ENCODE peak calls at places on chromosomes 16 and 17, in seven cellular contexts. G is central memory CD4-positive, alpha-beta T cell; T is NCI-H187; C is fibroblast of lung; P is RCC 7860; W is EH; Z is Calu3. S is an unnamed sample.

GRCh38 chr16:61413026-61413425 is 623.2 kb downstream of the CDH8 start:
- DNase-seq in C (no peak), W (no peak), P (no peak), G (no peak), Z (no peak), T (no peak), S (no peak)

GRCh38 chr16:11232852-11233726 is 22.9 kb downstream of the SOCS1 start:
- DNase-seq in Z (no peak), T (no peak), C (no peak), W (no peak), G (peak), P (no peak), S (peak)

GRCh38 chr16:89049484-89050118 is 44.1 kb upstream of the ACSF3 start:
- DNase-seq in G (no peak), T (no peak), C (no peak), W (no peak), P (no peak), Z (no peak), S (no peak)

GRCh38 chr16:15961060-15961511 is 11.7 kb downstream of the ABCC1 start:
- DNase-seq in T (no peak), P (no peak), Z (no peak), W (no peak), G (peak), C (peak), S (peak)

GRCh38 chr17:60079401-60079861 is 710 bp upstream of the HEATR6 start:
- DNase-seq in C (peak), T (no peak), W (peak), P (peak), Z (no peak), G (no peak), S (no peak)

GRCh38 chr16:83578146-83578545 is 229.6 kb upstream of the HSBP1 start:
- DNase-seq in Z (no peak), W (no peak), C (no peak), P (no peak), T (no peak), G (no peak), S (no peak)

GRCh38 chr17:4101127-4101798 is 41.6 kb downstream of the ZZEF1 start:
- DNase-seq in C (peak), W (no peak), G (peak), T (no peak), P (no peak), Z (no peak), S (no peak)

GRCh38 chr16:78122774-78123315 is 23.4 kb downstream of the WWOX start:
- DNase-seq in T (no peak), W (peak), G (peak), C (peak), Z (peak), P (peak), S (no peak)

GRCh38 chr16:78503501-78504110 is 404.2 kb downstream of the WWOX start:
- DNase-seq in G (peak), P (peak), T (peak), Z (peak), W (peak), C (peak), S (peak)

GRCh38 chr17:45282683-45283644 is 21.1 kb upstream of the SPATA32 start:
- DNase-seq in W (peak), C (peak), P (no peak), Z (no peak), G (no peak), T (peak), S (no peak)

GRCh38 chr16:74455213-74455612 is 33.9 kb upstream of the CLEC18B start:
- DNase-seq in T (no peak), Z (no peak), P (no peak), G (no peak), W (no peak), C (peak), S (no peak)

GRCh38 chr17:44767493-44767892 is 8.7 kb downstream of the ADAM11 start:
- DNase-seq in T (no peak), Z (no peak), G (no peak), W (no peak), C (no peak), P (no peak), S (no peak)

GRCh38 chr17:80608326-80608725 is 63.7 kb downstream of the RPTOR start:
- DNase-seq in P (no peak), C (no peak), G (no peak), T (no peak), W (no peak), Z (no peak), S (no peak)

GRCh38 chr17:40362696-40363479 is 1.6 kb downstream of the GJD3 start:
- DNase-seq in C (peak), T (no peak), G (peak), Z (peak), P (peak), W (peak), S (peak)

GRCh38 chr17:81386141-81386645 is 9.1 kb upstream of the BAHCC1 start:
- DNase-seq in Z (no peak), G (no peak), P (no peak), W (no peak), T (no peak), C (peak), S (no peak)